ENCODE peak calls at places on chromosomes 11 and 22, in eight cellular contexts. I is NCI-H1092; R is left ventricle myocardium superior; Y is HS-5; E is GM12878; S is astrocyte of the hippocampus; A is stimulated activated CD4-positive, alpha-beta T cell treated with anti-CD3 and anti-CD28 coated beads, Interleukin-12 subunit alpha, Interleukin-12 subunit beta, amount 100 ng/mL, for 4 hours; P is endothelial cell. K is an unnamed sample.

GRCh38 chr11:64334764-64335741 is 5.0 kb upstream of the CCDC88B start:
- DNase-seq in I (peak; percentile 25), R (peak; percentile 26), Y (peak; percentile 95), E (peak; percentile 87), S (peak; percentile 93), A (no peak), P (no peak), K (peak; percentile 95)

GRCh38 chr22:32311551-32312071 is 46.1 kb upstream of the RFPL3 start:
- DNase-seq in I (no peak), R (no peak), Y (no peak), E (no peak), S (no peak), A (no peak), P (no peak), K (no peak)

GRCh38 chr22:23693979-23694680 is 3.3 kb downstream of the RGL4 start:
- DNase-seq in I (no peak), R (no peak), Y (no peak), E (no peak), S (no peak), A (no peak), P (no peak), K (no peak)

GRCh38 chr22:36104435-36104834 is 56.1 kb downstream of the APOL3 start:
- DNase-seq in I (no peak), R (no peak), Y (no peak), E (no peak), S (no peak), A (no peak), P (no peak), K (no peak)

GRCh38 chr11:76763573-76764348 is 19.4 kb upstream of the TSKU start:
- DNase-seq in I (no peak), R (peak; percentile 56), Y (no peak), E (no peak), S (peak; percentile 92), A (no peak), P (no peak), K (peak; percentile 92)

GRCh38 chr22:42743501-42743991 is 22.9 kb upstream of the A4GALT start:
- DNase-seq in I (no peak), R (peak; percentile 91), Y (no peak), E (no peak), S (peak; percentile 30), A (no peak), P (no peak), K (peak; percentile 99)

GRCh38 chr22:21657361-21658118 is 8.3 kb upstream of the PPIL2 start:
- DNase-seq in I (peak; percentile 91), R (peak; percentile 86), Y (no peak), E (peak; percentile 39), S (peak; percentile 78), A (peak; percentile 84), P (peak; percentile 64), K (peak; percentile 96)

GRCh38 chr11:73185680-73186293 is 32.3 kb upstream of the P2RY2 start:
- DNase-seq in I (no peak), R (no peak), Y (peak; percentile 71), E (no peak), S (peak; percentile 53), A (no peak), P (no peak), K (peak; percentile 95)

GRCh38 chr22:39212721-39213376 is 31.9 kb downstream of the PDGFB start:
- DNase-seq in I (no peak), R (no peak), Y (peak; percentile 82), E (no peak), S (no peak), A (no peak), P (no peak), K (peak; percentile 55)

GRCh38 chr22:26053737-26054316 is 115.4 kb upstream of the SEZ6L start:
- DNase-seq in I (no peak), R (no peak), Y (no peak), E (no peak), S (no peak), A (no peak), P (no peak), K (no peak)

GRCh38 chr11:4025248-4025956 is 69.2 kb upstream of the RRM1 start:
- DNase-seq in I (no peak), R (no peak), Y (no peak), E (no peak), S (peak; percentile 57), A (no peak), P (no peak), K (no peak)

GRCh38 chr11:7967097-7967496 is 1.9 kb upstream of the NLRP10 start:
- DNase-seq in I (no peak), R (no peak), Y (no peak), E (no peak), S (no peak), A (no peak), P (no peak), K (no peak)

GRCh38 chr11:82939456-82939855 is 37.9 kb downstream of the DDIAS start:
- DNase-seq in I (no peak), R (no peak), Y (no peak), E (no peak), S (no peak), A (no peak), P (no peak), K (no peak)

GRCh38 chr11:71580057-71581003 is 2.3 kb downstream of the KRTAP5-11 start:
- DNase-seq in I (peak; percentile 82), R (no peak), Y (peak; percentile 56), E (no peak), S (peak; percentile 82), A (peak; percentile 11), P (peak; percentile 56), K (peak; percentile 96)

GRCh38 chr22:27100789-27101188 is 443.4 kb downstream of the MIAT start:
- DNase-seq in I (no peak), R (no peak), Y (no peak), E (no peak), S (peak; percentile 94), A (no peak), P (peak; percentile 47), K (peak; percentile 86)

GRCh38 chr11:60710482-60710881 is 11.1 kb downstream of the MS4A8 start:
- DNase-seq in I (no peak), R (no peak), Y (no peak), E (no peak), S (no peak), A (no peak), P (peak; percentile 21), K (peak; percentile 65)

GRCh38 chr22:37808294-37808657 is 542 bp downstream of the GCAT start:
- DNase-seq in I (no peak), R (no peak), Y (no peak), E (no peak), S (no peak), A (no peak), P (no peak), K (peak; percentile 93)

GRCh38 chr11:36512016-36512415 is 1.9 kb upstream of the TRAF6 start:
- DNase-seq in I (no peak), R (no peak), Y (no peak), E (no peak), S (no peak), A (no peak), P (no peak), K (peak; percentile 30)

GRCh38 chr22:49600891-49601431 is 226.7 kb downstream of the BRD1 start:
- DNase-seq in I (no peak), R (no peak), Y (no peak), E (no peak), S (no peak), A (no peak), P (no peak), K (peak; percentile 18)

GRCh38 chr11:68194675-68195294 is 18.3 kb downstream of the KMT5B start:
- DNase-seq in I (no peak), R (no peak), Y (no peak), E (no peak), S (no peak), A (no peak), P (no peak), K (no peak)

GRCh38 chr11:128058580-128059208 is 528.7 kb downstream of the ETS1 start:
- DNase-seq in I (no peak), R (no peak), Y (no peak), E (no peak), S (no peak), A (no peak), P (no peak), K (no peak)

GRCh38 chr11:70913715-70914231 is 338.6 kb downstream of the SHANK2 start:
- DNase-seq in I (peak; percentile 95), R (no peak), Y (no peak), E (no peak), S (no peak), A (no peak), P (no peak), K (no peak)

GRCh38 chr11:65225284-65226102 is 36.3 kb upstream of the POLA2 start:
- DNase-seq in I (no peak), R (peak; percentile 73), Y (no peak), E (no peak), S (peak; percentile 76), A (peak; percentile 58), P (peak; percentile 59), K (peak; percentile 95)

GRCh38 chr11:2330696-2331095 is 28.9 kb downstream of the TSPAN32 start:
- DNase-seq in I (no peak), R (no peak), Y (no peak), E (no peak), S (no peak), A (no peak), P (no peak), K (no peak)

GRCh38 chr11:130631119-130631518 is 182.7 kb downstream of the ADAMTS15 start:
- DNase-seq in I (no peak), R (no peak), Y (peak; percentile 86), E (no peak), S (peak; percentile 76), A (no peak), P (no peak), K (no peak)

GRCh38 chr22:46697811-46698515 is 40.1 kb downstream of the CERK start:
- DNase-seq in I (no peak), R (no peak), Y (no peak), E (no peak), S (no peak), A (no peak), P (no peak), K (peak; percentile 62)

GRCh38 chr22:48960981-48961655 is 866.6 kb downstream of the BRD1 start:
- DNase-seq in I (no peak), R (no peak), Y (no peak), E (no peak), S (peak; percentile 69), A (no peak), P (no peak), K (peak; percentile 63)

GRCh38 chr22:19766506-19767426 is 6.2 kb downstream of the TBX1 start:
- DNase-seq in I (no peak), R (peak; percentile 74), Y (peak; percentile 28), E (no peak), S (peak; percentile 39), A (peak; percentile 47), P (peak; percentile 53), K (no peak)